ENCODE peak calls at places on chromosomes 4 and X, in seven cellular contexts. One of them, this sample, is unnamed.

GRCh38 chr4:3254302-3255131 is 5.6 kb downstream of the MSANTD1 start:
- DNase-seq in stimulated activated CD8-positive, alpha-beta memory T cell treated with anti-CD3 and anti-CD28 coated beads, Interleukin-4, amount 100 ng/mL, for 48 hours: no peak
- DNase-seq in activated naive CD4-positive, alpha-beta T cell: no peak
- DNase-seq in germinal center: no peak
- DNase-seq in HFFc6: no peak
- DNase-seq in NCI-H748 treated with DMSO at 0.1 percent for 48 hours: no peak
- DNase-seq in HFF-Myc: no peak
- DNase-seq in this sample: peak; percentile 22

GRCh38 chr4:39406763-39407583 is at the start of gene KLB:
- DNase-seq in stimulated activated CD8-positive, alpha-beta memory T cell treated with anti-CD3 and anti-CD28 coated beads, Interleukin-4, amount 100 ng/mL, for 48 hours: no peak
- DNase-seq in activated naive CD4-positive, alpha-beta T cell: no peak
- DNase-seq in germinal center: no peak
- DNase-seq in HFFc6: no peak
- DNase-seq in NCI-H748 treated with DMSO at 0.1 percent for 48 hours: no peak
- DNase-seq in HFF-Myc: no peak
- DNase-seq in this sample: peak; percentile 49

GRCh38 chr4:165489786-165490185 is 111.0 kb downstream of the CPE start:
- DNase-seq in stimulated activated CD8-positive, alpha-beta memory T cell treated with anti-CD3 and anti-CD28 coated beads, Interleukin-4, amount 100 ng/mL, for 48 hours: no peak
- DNase-seq in activated naive CD4-positive, alpha-beta T cell: no peak
- DNase-seq in germinal center: no peak
- DNase-seq in HFFc6: no peak
- DNase-seq in NCI-H748 treated with DMSO at 0.1 percent for 48 hours: no peak
- DNase-seq in HFF-Myc: no peak
- DNase-seq in this sample: no peak

GRCh38 chrX:102345916-102346315 is 93.9 kb downstream of the NXF2B start:
- DNase-seq in stimulated activated CD8-positive, alpha-beta memory T cell treated with anti-CD3 and anti-CD28 coated beads, Interleukin-4, amount 100 ng/mL, for 48 hours: peak; percentile 84
- DNase-seq in activated naive CD4-positive, alpha-beta T cell: no peak
- DNase-seq in germinal center: peak; percentile 1
- DNase-seq in HFFc6: peak; percentile 22
- DNase-seq in NCI-H748 treated with DMSO at 0.1 percent for 48 hours: no peak
- DNase-seq in HFF-Myc: no peak
- DNase-seq in this sample: peak; percentile 27

GRCh38 chr4:104394409-104394813 is 100.3 kb downstream of the CXXC4 start:
- DNase-seq in stimulated activated CD8-positive, alpha-beta memory T cell treated with anti-CD3 and anti-CD28 coated beads, Interleukin-4, amount 100 ng/mL, for 48 hours: no peak
- DNase-seq in activated naive CD4-positive, alpha-beta T cell: no peak
- DNase-seq in germinal center: no peak
- DNase-seq in HFFc6: no peak
- DNase-seq in NCI-H748 treated with DMSO at 0.1 percent for 48 hours: peak; percentile 85
- DNase-seq in HFF-Myc: no peak
- DNase-seq in this sample: no peak

GRCh38 chr4:161238033-161238432 is 925.8 kb downstream of the FSTL5 start:
- DNase-seq in stimulated activated CD8-positive, alpha-beta memory T cell treated with anti-CD3 and anti-CD28 coated beads, Interleukin-4, amount 100 ng/mL, for 48 hours: no peak
- DNase-seq in activated naive CD4-positive, alpha-beta T cell: no peak
- DNase-seq in germinal center: no peak
- DNase-seq in HFFc6: no peak
- DNase-seq in NCI-H748 treated with DMSO at 0.1 percent for 48 hours: no peak
- DNase-seq in HFF-Myc: no peak
- DNase-seq in this sample: no peak

GRCh38 chr4:139641218-139641617 is 24.4 kb upstream of the MGST2 start:
- DNase-seq in stimulated activated CD8-positive, alpha-beta memory T cell treated with anti-CD3 and anti-CD28 coated beads, Interleukin-4, amount 100 ng/mL, for 48 hours: no peak
- DNase-seq in activated naive CD4-positive, alpha-beta T cell: no peak
- DNase-seq in germinal center: no peak
- DNase-seq in HFFc6: peak; percentile 60
- DNase-seq in NCI-H748 treated with DMSO at 0.1 percent for 48 hours: no peak
- DNase-seq in HFF-Myc: no peak
- DNase-seq in this sample: no peak

GRCh38 chrX:134642394-134642793 is 15.9 kb downstream of the PLAC1 start:
- DNase-seq in stimulated activated CD8-positive, alpha-beta memory T cell treated with anti-CD3 and anti-CD28 coated beads, Interleukin-4, amount 100 ng/mL, for 48 hours: no peak
- DNase-seq in activated naive CD4-positive, alpha-beta T cell: no peak
- DNase-seq in germinal center: no peak
- DNase-seq in HFFc6: no peak
- DNase-seq in NCI-H748 treated with DMSO at 0.1 percent for 48 hours: no peak
- DNase-seq in HFF-Myc: no peak
- DNase-seq in this sample: no peak

GRCh38 chr4:2938906-2939305 is 24.3 kb downstream of the NOP14 start:
- DNase-seq in stimulated activated CD8-positive, alpha-beta memory T cell treated with anti-CD3 and anti-CD28 coated beads, Interleukin-4, amount 100 ng/mL, for 48 hours: peak; percentile 28
- DNase-seq in activated naive CD4-positive, alpha-beta T cell: no peak
- DNase-seq in germinal center: no peak
- DNase-seq in HFFc6: no peak
- DNase-seq in NCI-H748 treated with DMSO at 0.1 percent for 48 hours: no peak
- DNase-seq in HFF-Myc: no peak
- DNase-seq in this sample: no peak

GRCh38 chrX:1322393-1322792 is 14.2 kb upstream of the IL3RA start:
- DNase-seq in stimulated activated CD8-positive, alpha-beta memory T cell treated with anti-CD3 and anti-CD28 coated beads, Interleukin-4, amount 100 ng/mL, for 48 hours: peak; percentile 79
- DNase-seq in activated naive CD4-positive, alpha-beta T cell: no peak
- DNase-seq in germinal center: no peak
- DNase-seq in HFFc6: peak; percentile 6
- DNase-seq in NCI-H748 treated with DMSO at 0.1 percent for 48 hours: no peak
- DNase-seq in HFF-Myc: no peak
- DNase-seq in this sample: no peak

GRCh38 chrX:24426340-24426913 is 38.7 kb upstream of the PDK3 start:
- DNase-seq in stimulated activated CD8-positive, alpha-beta memory T cell treated with anti-CD3 and anti-CD28 coated beads, Interleukin-4, amount 100 ng/mL, for 48 hours: no peak
- DNase-seq in activated naive CD4-positive, alpha-beta T cell: no peak
- DNase-seq in germinal center: peak; percentile 15
- DNase-seq in HFFc6: no peak
- DNase-seq in NCI-H748 treated with DMSO at 0.1 percent for 48 hours: no peak
- DNase-seq in HFF-Myc: no peak
- DNase-seq in this sample: no peak

GRCh38 chr4:83217721-83218522 is 66.7 kb downstream of the COQ2 start:
- DNase-seq in stimulated activated CD8-positive, alpha-beta memory T cell treated with anti-CD3 and anti-CD28 coated beads, Interleukin-4, amount 100 ng/mL, for 48 hours: peak; percentile 59
- DNase-seq in activated naive CD4-positive, alpha-beta T cell: no peak
- DNase-seq in germinal center: peak; percentile 86
- DNase-seq in HFFc6: no peak
- DNase-seq in NCI-H748 treated with DMSO at 0.1 percent for 48 hours: no peak
- DNase-seq in HFF-Myc: no peak
- DNase-seq in this sample: peak; percentile 59

GRCh38 chrX:73943900-73944581 is 359.9 kb upstream of the ZCCHC13 start:
- DNase-seq in stimulated activated CD8-positive, alpha-beta memory T cell treated with anti-CD3 and anti-CD28 coated beads, Interleukin-4, amount 100 ng/mL, for 48 hours: peak; percentile 85
- DNase-seq in activated naive CD4-positive, alpha-beta T cell: peak; percentile 80
- DNase-seq in germinal center: peak; percentile 76
- DNase-seq in HFFc6: peak; percentile 74
- DNase-seq in NCI-H748 treated with DMSO at 0.1 percent for 48 hours: peak; percentile 68
- DNase-seq in HFF-Myc: peak; percentile 27
- DNase-seq in this sample: peak; percentile 94

GRCh38 chr4:79650794-79651431 is 242.9 kb upstream of the GK2 start:
- DNase-seq in stimulated activated CD8-positive, alpha-beta memory T cell treated with anti-CD3 and anti-CD28 coated beads, Interleukin-4, amount 100 ng/mL, for 48 hours: no peak
- DNase-seq in activated naive CD4-positive, alpha-beta T cell: no peak
- DNase-seq in germinal center: no peak
- DNase-seq in HFFc6: no peak
- DNase-seq in NCI-H748 treated with DMSO at 0.1 percent for 48 hours: no peak
- DNase-seq in HFF-Myc: no peak
- DNase-seq in this sample: no peak

GRCh38 chr4:124183926-124184325 is 528.6 kb downstream of the ANKRD50 start:
- DNase-seq in stimulated activated CD8-positive, alpha-beta memory T cell treated with anti-CD3 and anti-CD28 coated beads, Interleukin-4, amount 100 ng/mL, for 48 hours: no peak
- DNase-seq in activated naive CD4-positive, alpha-beta T cell: no peak
- DNase-seq in germinal center: no peak
- DNase-seq in HFFc6: no peak
- DNase-seq in NCI-H748 treated with DMSO at 0.1 percent for 48 hours: no peak
- DNase-seq in HFF-Myc: no peak
- DNase-seq in this sample: no peak

GRCh38 chr4:158094413-158095110 is 78.3 kb downstream of the GASK1B start:
- DNase-seq in stimulated activated CD8-positive, alpha-beta memory T cell treated with anti-CD3 and anti-CD28 coated beads, Interleukin-4, amount 100 ng/mL, for 48 hours: no peak
- DNase-seq in activated naive CD4-positive, alpha-beta T cell: no peak
- DNase-seq in germinal center: no peak
- DNase-seq in HFFc6: peak; percentile 23
- DNase-seq in NCI-H748 treated with DMSO at 0.1 percent for 48 hours: no peak
- DNase-seq in HFF-Myc: no peak
- DNase-seq in this sample: no peak

GRCh38 chr4:76752911-76753494 is 144.9 kb downstream of the SOWAHB start:
- DNase-seq in stimulated activated CD8-positive, alpha-beta memory T cell treated with anti-CD3 and anti-CD28 coated beads, Interleukin-4, amount 100 ng/mL, for 48 hours: no peak
- DNase-seq in activated naive CD4-positive, alpha-beta T cell: no peak
- DNase-seq in germinal center: no peak
- DNase-seq in HFFc6: peak; percentile 97
- DNase-seq in NCI-H748 treated with DMSO at 0.1 percent for 48 hours: no peak
- DNase-seq in HFF-Myc: peak; percentile 100
- DNase-seq in this sample: no peak

GRCh38 chrX:21487832-21488231 is 113.6 kb downstream of the CNKSR2 start:
- DNase-seq in stimulated activated CD8-positive, alpha-beta memory T cell treated with anti-CD3 and anti-CD28 coated beads, Interleukin-4, amount 100 ng/mL, for 48 hours: no peak
- DNase-seq in activated naive CD4-positive, alpha-beta T cell: no peak
- DNase-seq in germinal center: no peak
- DNase-seq in HFFc6: no peak
- DNase-seq in NCI-H748 treated with DMSO at 0.1 percent for 48 hours: peak; percentile 84
- DNase-seq in HFF-Myc: no peak
- DNase-seq in this sample: no peak

GRCh38 chr4:156615066-156615514 is 356.5 kb downstream of the PDGFC start:
- DNase-seq in stimulated activated CD8-positive, alpha-beta memory T cell treated with anti-CD3 and anti-CD28 coated beads, Interleukin-4, amount 100 ng/mL, for 48 hours: no peak
- DNase-seq in activated naive CD4-positive, alpha-beta T cell: no peak
- DNase-seq in germinal center: no peak
- DNase-seq in HFFc6: peak; percentile 90
- DNase-seq in NCI-H748 treated with DMSO at 0.1 percent for 48 hours: no peak
- DNase-seq in HFF-Myc: peak; percentile 52
- DNase-seq in this sample: no peak

GRCh38 chr4:98939892-98940298 is 11.0 kb upstream of the EIF4E start:
- DNase-seq in stimulated activated CD8-positive, alpha-beta memory T cell treated with anti-CD3 and anti-CD28 coated beads, Interleukin-4, amount 100 ng/mL, for 48 hours: no peak
- DNase-seq in activated naive CD4-positive, alpha-beta T cell: no peak
- DNase-seq in germinal center: peak; percentile 36
- DNase-seq in HFFc6: peak; percentile 76
- DNase-seq in NCI-H748 treated with DMSO at 0.1 percent for 48 hours: no peak
- DNase-seq in HFF-Myc: no peak
- DNase-seq in this sample: no peak

GRCh38 chr4:114043116-114043515 is 63.7 kb upstream of the ARSJ start:
- DNase-seq in stimulated activated CD8-positive, alpha-beta memory T cell treated with anti-CD3 and anti-CD28 coated beads, Interleukin-4, amount 100 ng/mL, for 48 hours: no peak
- DNase-seq in activated naive CD4-positive, alpha-beta T cell: no peak
- DNase-seq in germinal center: no peak
- DNase-seq in HFFc6: no peak
- DNase-seq in NCI-H748 treated with DMSO at 0.1 percent for 48 hours: no peak
- DNase-seq in HFF-Myc: no peak
- DNase-seq in this sample: no peak

GRCh38 chrX:66674506-66674905 is 35.6 kb upstream of the EDA2R start:
- DNase-seq in stimulated activated CD8-positive, alpha-beta memory T cell treated with anti-CD3 and anti-CD28 coated beads, Interleukin-4, amount 100 ng/mL, for 48 hours: no peak
- DNase-seq in activated naive CD4-positive, alpha-beta T cell: no peak
- DNase-seq in germinal center: no peak
- DNase-seq in HFFc6: no peak
- DNase-seq in NCI-H748 treated with DMSO at 0.1 percent for 48 hours: no peak
- DNase-seq in HFF-Myc: no peak
- DNase-seq in this sample: no peak

GRCh38 chr4:100379583-100380105 is 138.2 kb downstream of the EMCN start:
- DNase-seq in stimulated activated CD8-positive, alpha-beta memory T cell treated with anti-CD3 and anti-CD28 coated beads, Interleukin-4, amount 100 ng/mL, for 48 hours: no peak
- DNase-seq in activated naive CD4-positive, alpha-beta T cell: no peak
- DNase-seq in germinal center: no peak
- DNase-seq in HFFc6: no peak
- DNase-seq in NCI-H748 treated with DMSO at 0.1 percent for 48 hours: no peak
- DNase-seq in HFF-Myc: no peak
- DNase-seq in this sample: no peak

GRCh38 chr4:5711479-5712184 is 631 bp downstream of the EVC start:
- DNase-seq in stimulated activated CD8-positive, alpha-beta memory T cell treated with anti-CD3 and anti-CD28 coated beads, Interleukin-4, amount 100 ng/mL, for 48 hours: peak; percentile 30
- DNase-seq in activated naive CD4-positive, alpha-beta T cell: no peak
- DNase-seq in germinal center: no peak
- DNase-seq in HFFc6: peak; percentile 60
- DNase-seq in NCI-H748 treated with DMSO at 0.1 percent for 48 hours: no peak
- DNase-seq in HFF-Myc: no peak
- DNase-seq in this sample: peak; percentile 36